ENCODE peak calls at places on chromosomes 4 and X, in six cellular contexts. B is AG04449, F is Calu3, D is WTC11, Z is AG10803, R is MM.1S. J is an unnamed sample.

GRCh38 chr4:46839128-46839527 is 69.9 kb downstream of the COX7B2 start:
- DNase-seq in B (no peak), F (no peak), D (no peak), Z (no peak), R (peak), J (no peak)

GRCh38 chr4:107896158-107896645 is 35.1 kb upstream of the CYP2U1 start:
- DNase-seq in B (peak), F (peak), D (no peak), Z (peak), R (no peak), J (peak)

GRCh38 chr4:121189811-121190210 is 25.7 kb upstream of the TNIP3 start:
- DNase-seq in B (no peak), F (no peak), D (no peak), Z (no peak), R (peak), J (no peak)

GRCh38 chr4:172844556-172844955 is 324.1 kb upstream of the GALNT7 start:
- DNase-seq in B (no peak), F (no peak), D (no peak), Z (peak), R (no peak), J (no peak)

GRCh38 chrX:12115377-12115776 is 22.9 kb upstream of the FRMPD4 start:
- DNase-seq in B (no peak), F (peak), D (peak), Z (no peak), R (no peak), J (no peak)

GRCh38 chr4:190018201-190018920 is 8.7 kb downstream of the FRG2 start:
- DNase-seq in B (no peak), F (no peak), D (no peak), Z (no peak), R (no peak), J (no peak)

GRCh38 chr4:171130126-171130801 is 682.9 kb upstream of the GALNTL6 start:
- DNase-seq in B (no peak), F (peak), D (no peak), Z (no peak), R (peak), J (no peak)

GRCh38 chr4:24843121-24843520 is 47.7 kb downstream of the SOD3 start:
- DNase-seq in B (no peak), F (no peak), D (no peak), Z (no peak), R (no peak), J (no peak)

GRCh38 chrX:150495496-150495895 is 72.9 kb upstream of the MTM1 start:
- DNase-seq in B (no peak), F (no peak), D (no peak), Z (no peak), R (no peak), J (no peak)

GRCh38 chrX:108245462-108245861 is 153.9 kb downstream of the ATG4A start:
- DNase-seq in B (no peak), F (no peak), D (no peak), Z (no peak), R (no peak), J (no peak)

GRCh38 chr4:174494731-174495130 is 27.6 kb downstream of the HPGD start:
- DNase-seq in B (no peak), F (no peak), D (no peak), Z (no peak), R (no peak), J (no peak)

GRCh38 chr4:72525938-72526337 is 43.1 kb downstream of the ADAMTS3 start:
- DNase-seq in B (no peak), F (peak), D (no peak), Z (peak), R (no peak), J (peak)

GRCh38 chr4:139210486-139210885 is 33.5 kb upstream of the ELF2 start:
- DNase-seq in B (no peak), F (no peak), D (no peak), Z (no peak), R (no peak), J (no peak)

GRCh38 chrX:45758319-45758718 is 557.6 kb upstream of the DIPK2B start:
- DNase-seq in B (no peak), F (no peak), D (no peak), Z (peak), R (peak), J (no peak)

GRCh38 chrX:45760187-45760742 is 559.6 kb upstream of the DIPK2B start:
- DNase-seq in B (no peak), F (no peak), D (no peak), Z (no peak), R (no peak), J (no peak)

GRCh38 chrX:45756562-45756961 is 555.9 kb upstream of the DIPK2B start:
- DNase-seq in B (no peak), F (no peak), D (no peak), Z (no peak), R (no peak), J (no peak)

GRCh38 chrX:45757272-45757671 is 556.6 kb upstream of the DIPK2B start:
- DNase-seq in B (no peak), F (no peak), D (no peak), Z (no peak), R (no peak), J (no peak)

GRCh38 chrX:45758738-45759397 is 558.2 kb upstream of the DIPK2B start:
- DNase-seq in B (no peak), F (no peak), D (no peak), Z (peak), R (peak), J (no peak)
- TF ChIP-seq CTCF in B (no peak), F (no peak), D (no peak), Z (no peak), R (no peak), J (no peak)

GRCh38 chrX:19739683-19740082 is 147.7 kb downstream of the SH3KBP1 start:
- DNase-seq in B (peak), F (peak), D (peak), Z (peak), R (peak), J (peak)
- TF ChIP-seq CTCF in B (peak), F (peak), D (peak), Z (peak), R (peak), J (peak)

GRCh38 chrX:83469551-83469950 is 38.5 kb upstream of the POU3F4 start:
- DNase-seq in B (no peak), F (peak), D (peak), Z (no peak), R (peak), J (no peak)
- TF ChIP-seq CTCF in B (no peak), F (no peak), D (no peak), Z (no peak), R (peak), J (no peak)

DNA sequence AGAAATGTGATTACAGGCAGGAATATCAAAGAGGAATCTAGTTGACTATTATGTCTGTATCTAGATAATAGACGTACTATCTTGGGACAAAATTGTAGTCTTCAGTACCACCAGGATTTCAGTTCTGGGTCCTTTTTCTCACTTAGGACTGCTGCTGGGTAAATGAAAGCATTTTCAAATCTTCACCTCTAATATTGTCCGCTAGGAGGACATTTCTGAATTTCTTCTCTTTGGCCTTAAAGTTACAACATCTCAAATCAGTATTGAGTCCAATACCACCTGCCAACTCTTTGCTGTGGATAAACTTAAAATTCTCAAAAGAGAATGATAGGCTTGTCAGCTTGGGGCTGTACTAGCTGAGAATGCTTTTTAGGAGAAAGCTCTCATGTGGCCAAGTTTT is 6.0 kb downstream of the FGF16 start:
- DNase-seq in B (no peak), F (no peak), D (no peak), Z (no peak), R (no peak), J (no peak)
- TF ChIP-seq CTCF in B (no peak), F (no peak), D (no peak), Z (no peak), R (no peak), J (no peak)

DNA sequence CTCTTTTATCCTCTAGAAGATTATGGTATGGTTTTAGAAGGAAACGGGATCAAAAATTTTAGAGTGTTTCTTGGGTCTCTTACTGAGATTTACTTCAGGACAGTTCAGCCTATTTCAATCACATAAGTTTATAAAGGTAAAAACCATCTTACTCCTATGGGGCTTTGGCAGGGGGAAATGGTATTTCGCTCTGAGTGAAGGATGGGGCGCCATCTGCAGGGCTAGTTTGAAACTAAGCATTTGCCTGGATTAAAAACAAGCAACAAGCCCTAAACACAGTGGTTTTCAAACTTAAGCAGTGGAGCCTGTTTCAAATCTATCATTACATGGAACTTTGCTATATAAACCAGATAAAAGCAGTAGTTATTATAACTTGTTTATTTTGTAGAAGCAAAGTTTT is 361.5 kb upstream of the FMR1 start:
- DNase-seq in B (no peak), F (no peak), D (no peak), Z (no peak), R (peak), J (no peak)
- TF ChIP-seq CTCF in B (no peak), F (no peak), D (no peak), Z (no peak), R (peak), J (no peak)

GRCh38 chr4:110508827-110509446 is 33.0 kb downstream of the ENPEP start:
- DNase-seq in B (no peak), F (no peak), D (no peak), Z (peak), R (peak), J (no peak)
- TF ChIP-seq CTCF in B (peak), F (no peak), D (no peak), Z (peak), R (peak), J (no peak)

J was measured in HFF-Myc.